ENCODE peak calls at places on chromosomes 11 and 22, in eight cellular contexts. One of them, this sample, is unnamed.

GRCh38 chr11:132361011-132361550 is 990.7 kb downstream of the NTM start:
- DNase-seq in PC-3: no peak
- DNase-seq in esophagus squamous epithelium: no peak
- DNase-seq in cardiac fibroblast: no peak
- DNase-seq in stomach: no peak
- DNase-seq in A549: no peak
- DNase-seq in tibial artery: no peak
- DNase-seq in brain microvascular endothelial cell: no peak
- DNase-seq in this sample: no peak

GRCh38 chr11:23778971-23779370 is 717.9 kb upstream of the LUZP2 start:
- DNase-seq in PC-3: no peak
- DNase-seq in esophagus squamous epithelium: no peak
- DNase-seq in cardiac fibroblast: peak
- DNase-seq in stomach: no peak
- DNase-seq in A549: no peak
- DNase-seq in tibial artery: no peak
- DNase-seq in brain microvascular endothelial cell: no peak
- DNase-seq in this sample: no peak

GRCh38 chr11:123219066-123219697 is 24.1 kb upstream of the CLMP start:
- DNase-seq in PC-3: no peak
- DNase-seq in esophagus squamous epithelium: no peak
- DNase-seq in cardiac fibroblast: peak
- DNase-seq in stomach: no peak
- DNase-seq in A549: peak
- DNase-seq in tibial artery: no peak
- DNase-seq in brain microvascular endothelial cell: no peak
- DNase-seq in this sample: no peak

GRCh38 chr11:75014129-75014528 is 25.4 kb downstream of the NEU3 start:
- DNase-seq in PC-3: peak
- DNase-seq in esophagus squamous epithelium: no peak
- DNase-seq in cardiac fibroblast: peak
- DNase-seq in stomach: no peak
- DNase-seq in A549: peak
- DNase-seq in tibial artery: no peak
- DNase-seq in brain microvascular endothelial cell: peak
- DNase-seq in this sample: no peak

GRCh38 chr11:70650075-70650909 is 252.0 kb downstream of the CTTN start:
- DNase-seq in PC-3: peak
- DNase-seq in esophagus squamous epithelium: no peak
- DNase-seq in cardiac fibroblast: peak
- DNase-seq in stomach: peak
- DNase-seq in A549: peak
- DNase-seq in tibial artery: peak
- DNase-seq in brain microvascular endothelial cell: peak
- DNase-seq in this sample: peak

GRCh38 chr22:17549655-17550054 is 13.6 kb upstream of the SLC25A18 start:
- DNase-seq in PC-3: no peak
- DNase-seq in esophagus squamous epithelium: no peak
- DNase-seq in cardiac fibroblast: no peak
- DNase-seq in stomach: no peak
- DNase-seq in A549: no peak
- DNase-seq in tibial artery: no peak
- DNase-seq in brain microvascular endothelial cell: no peak
- DNase-seq in this sample: no peak

GRCh38 chr11:111837366-111837891 is 34.0 kb downstream of the ALG9 start:
- DNase-seq in PC-3: no peak
- DNase-seq in esophagus squamous epithelium: no peak
- DNase-seq in cardiac fibroblast: no peak
- DNase-seq in stomach: no peak
- DNase-seq in A549: no peak
- DNase-seq in tibial artery: no peak
- DNase-seq in brain microvascular endothelial cell: no peak
- DNase-seq in this sample: no peak

GRCh38 chr11:120128392-120129172 is 9.3 kb downstream of the TRIM29 start:
- DNase-seq in PC-3: peak
- DNase-seq in esophagus squamous epithelium: no peak
- DNase-seq in cardiac fibroblast: peak
- DNase-seq in stomach: no peak
- DNase-seq in A549: peak
- DNase-seq in tibial artery: peak
- DNase-seq in brain microvascular endothelial cell: no peak
- DNase-seq in this sample: peak

GRCh38 chr22:48051796-48052620 is 1289.6 kb downstream of the TBC1D22A start:
- DNase-seq in PC-3: no peak
- DNase-seq in esophagus squamous epithelium: no peak
- DNase-seq in cardiac fibroblast: no peak
- DNase-seq in stomach: no peak
- DNase-seq in A549: no peak
- DNase-seq in tibial artery: no peak
- DNase-seq in brain microvascular endothelial cell: no peak
- DNase-seq in this sample: no peak

GRCh38 chr11:32029721-32030120 is 61.2 kb upstream of the RCN1 start:
- DNase-seq in PC-3: no peak
- DNase-seq in esophagus squamous epithelium: no peak
- DNase-seq in cardiac fibroblast: peak
- DNase-seq in stomach: no peak
- DNase-seq in A549: no peak
- DNase-seq in tibial artery: no peak
- DNase-seq in brain microvascular endothelial cell: no peak
- DNase-seq in this sample: no peak

GRCh38 chr11:1765871-1766718 is 2.4 kb upstream of the CTSD start:
- DNase-seq in PC-3: no peak
- DNase-seq in esophagus squamous epithelium: no peak
- DNase-seq in cardiac fibroblast: no peak
- DNase-seq in stomach: no peak
- DNase-seq in A549: no peak
- DNase-seq in tibial artery: peak
- DNase-seq in brain microvascular endothelial cell: no peak
- DNase-seq in this sample: no peak

GRCh38 chr11:91730071-91730470 is 494.5 kb upstream of the FAT3 start:
- DNase-seq in PC-3: no peak
- DNase-seq in esophagus squamous epithelium: no peak
- DNase-seq in cardiac fibroblast: no peak
- DNase-seq in stomach: no peak
- DNase-seq in A549: no peak
- DNase-seq in tibial artery: no peak
- DNase-seq in brain microvascular endothelial cell: no peak
- DNase-seq in this sample: no peak

GRCh38 chr11:19311306-19312030 is 70.7 kb upstream of the E2F8 start:
- DNase-seq in PC-3: peak
- DNase-seq in esophagus squamous epithelium: no peak
- DNase-seq in cardiac fibroblast: peak
- DNase-seq in stomach: peak
- DNase-seq in A549: peak
- DNase-seq in tibial artery: no peak
- DNase-seq in brain microvascular endothelial cell: peak
- DNase-seq in this sample: peak

GRCh38 chr11:115389790-115390189 is 114.4 kb downstream of the CADM1 start:
- DNase-seq in PC-3: no peak
- DNase-seq in esophagus squamous epithelium: no peak
- DNase-seq in cardiac fibroblast: no peak
- DNase-seq in stomach: no peak
- DNase-seq in A549: no peak
- DNase-seq in tibial artery: no peak
- DNase-seq in brain microvascular endothelial cell: no peak
- DNase-seq in this sample: no peak
- H3K4me3 ChIP-seq in PC-3: no peak
- H3K4me3 ChIP-seq in esophagus squamous epithelium: no peak
- H3K4me3 ChIP-seq in cardiac fibroblast: no peak
- H3K4me3 ChIP-seq in stomach: no peak
- H3K4me3 ChIP-seq in A549: no peak
- H3K4me3 ChIP-seq in tibial artery: no peak
- H3K4me3 ChIP-seq in brain microvascular endothelial cell: no peak
- H3K4me3 ChIP-seq in this sample: no peak

DNA sequence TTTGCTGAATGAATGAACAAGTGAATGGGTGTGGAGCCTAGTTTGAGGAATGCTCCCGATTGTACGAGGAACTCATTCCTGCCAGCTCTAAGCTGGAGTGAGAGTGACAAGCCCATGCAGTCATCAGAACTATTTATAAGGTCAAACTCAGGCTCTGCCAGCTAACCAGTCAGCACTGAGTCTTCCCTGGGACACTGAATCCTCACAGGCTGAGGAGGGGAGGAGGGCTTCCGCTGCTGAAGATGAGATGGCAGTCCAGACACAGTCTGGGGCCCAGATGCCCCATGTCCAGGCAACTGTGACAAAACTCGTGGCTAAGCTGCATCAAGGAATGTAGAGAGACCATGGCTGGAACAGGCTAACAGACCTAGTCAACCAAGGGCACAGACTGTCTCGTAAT is 4.0 kb downstream of the LRP4 start:
- DNase-seq in PC-3: peak
- DNase-seq in esophagus squamous epithelium: no peak
- DNase-seq in cardiac fibroblast: peak
- DNase-seq in stomach: no peak
- DNase-seq in A549: no peak
- DNase-seq in tibial artery: no peak
- DNase-seq in brain microvascular endothelial cell: peak
- DNase-seq in this sample: no peak
- H3K4me3 ChIP-seq in PC-3: no peak
- H3K4me3 ChIP-seq in esophagus squamous epithelium: no peak
- H3K4me3 ChIP-seq in cardiac fibroblast: no peak
- H3K4me3 ChIP-seq in stomach: no peak
- H3K4me3 ChIP-seq in A549: no peak
- H3K4me3 ChIP-seq in tibial artery: no peak
- H3K4me3 ChIP-seq in brain microvascular endothelial cell: no peak
- H3K4me3 ChIP-seq in this sample: no peak

DNA sequence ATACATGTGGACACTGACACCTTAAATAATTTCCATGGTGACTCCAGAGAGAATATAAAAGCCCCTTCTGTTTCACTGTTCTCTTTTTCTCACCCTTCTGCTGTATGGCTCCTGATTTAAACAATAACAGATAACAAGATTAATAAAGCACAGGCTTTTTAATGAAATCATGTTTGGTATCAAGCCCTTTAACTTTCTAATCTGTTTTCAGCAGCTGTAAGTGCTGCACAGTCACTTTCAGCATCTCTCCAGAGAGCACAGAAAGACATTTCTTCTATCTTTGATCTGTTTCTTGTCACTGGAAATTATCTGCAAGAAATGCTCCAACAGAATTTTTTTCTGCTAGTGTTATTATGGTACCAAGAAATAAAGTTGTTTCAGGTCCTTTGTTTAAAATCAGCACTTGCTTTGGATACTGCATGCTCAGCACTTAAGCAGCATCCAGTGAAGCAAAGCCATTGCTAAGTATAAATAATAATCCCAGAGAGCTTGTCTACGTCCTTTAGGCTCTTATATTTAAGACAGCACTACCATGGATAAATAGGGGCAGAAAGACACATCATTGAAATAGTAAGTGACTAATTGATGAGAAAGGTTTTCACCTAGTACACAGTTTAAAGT is 134.2 kb upstream of the CARD18 start:
- DNase-seq in PC-3: no peak
- DNase-seq in esophagus squamous epithelium: no peak
- DNase-seq in cardiac fibroblast: no peak
- DNase-seq in stomach: no peak
- DNase-seq in A549: no peak
- DNase-seq in tibial artery: no peak
- DNase-seq in brain microvascular endothelial cell: no peak
- DNase-seq in this sample: no peak
- H3K4me3 ChIP-seq in PC-3: no peak
- H3K4me3 ChIP-seq in esophagus squamous epithelium: no peak
- H3K4me3 ChIP-seq in cardiac fibroblast: no peak
- H3K4me3 ChIP-seq in stomach: no peak
- H3K4me3 ChIP-seq in A549: no peak
- H3K4me3 ChIP-seq in tibial artery: no peak
- H3K4me3 ChIP-seq in brain microvascular endothelial cell: no peak
- H3K4me3 ChIP-seq in this sample: no peak

GRCh38 chr22:45942344-45942743 is 34.6 kb downstream of the WNT7B start:
- DNase-seq in PC-3: no peak
- DNase-seq in esophagus squamous epithelium: no peak
- DNase-seq in cardiac fibroblast: no peak
- DNase-seq in stomach: no peak
- DNase-seq in A549: no peak
- DNase-seq in tibial artery: no peak
- DNase-seq in brain microvascular endothelial cell: no peak
- DNase-seq in this sample: no peak
- H3K4me3 ChIP-seq in PC-3: no peak
- H3K4me3 ChIP-seq in esophagus squamous epithelium: no peak
- H3K4me3 ChIP-seq in cardiac fibroblast: no peak
- H3K4me3 ChIP-seq in stomach: no peak
- H3K4me3 ChIP-seq in A549: no peak
- H3K4me3 ChIP-seq in tibial artery: no peak
- H3K4me3 ChIP-seq in brain microvascular endothelial cell: no peak
- H3K4me3 ChIP-seq in this sample: no peak

DNA sequence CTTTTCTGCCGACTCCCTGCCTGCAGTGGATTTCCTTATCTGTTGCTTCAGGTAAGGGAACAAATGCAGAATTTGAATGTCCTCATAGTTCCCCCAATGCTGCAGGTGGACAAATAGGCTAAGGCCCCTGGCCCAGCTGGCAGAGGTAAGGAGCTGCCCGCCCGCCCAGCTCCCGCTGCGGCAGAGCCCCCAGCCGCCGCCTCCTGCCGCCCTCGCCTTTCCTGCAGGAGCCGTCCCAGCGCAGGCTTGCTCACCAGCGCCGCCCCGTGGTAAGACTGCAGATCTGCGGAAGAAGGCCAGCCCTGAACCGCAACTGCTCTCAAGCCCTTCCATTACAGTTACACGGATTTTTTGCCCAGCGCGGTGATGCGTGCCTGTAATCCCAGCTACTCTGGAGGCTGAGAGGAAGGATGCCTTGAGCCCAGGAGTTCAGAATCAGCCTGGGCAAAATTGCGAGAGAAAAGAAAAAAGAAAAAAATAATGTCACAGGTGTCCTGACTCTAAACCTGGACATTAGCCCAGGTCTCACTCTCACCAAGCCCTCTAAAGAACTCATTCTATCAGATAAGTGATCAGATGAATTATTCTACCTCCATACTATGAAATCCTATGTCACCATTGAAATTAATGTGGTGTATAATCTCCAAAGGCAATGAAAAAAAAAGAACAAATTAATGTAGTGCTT is 51.2 kb upstream of the EMID1 start:
- DNase-seq in PC-3: peak
- DNase-seq in esophagus squamous epithelium: no peak
- DNase-seq in cardiac fibroblast: peak
- DNase-seq in stomach: peak
- DNase-seq in A549: peak
- DNase-seq in tibial artery: peak
- DNase-seq in brain microvascular endothelial cell: peak
- DNase-seq in this sample: peak
- H3K4me3 ChIP-seq in PC-3: peak
- H3K4me3 ChIP-seq in esophagus squamous epithelium: no peak
- H3K4me3 ChIP-seq in cardiac fibroblast: no peak
- H3K4me3 ChIP-seq in stomach: peak
- H3K4me3 ChIP-seq in A549: peak
- H3K4me3 ChIP-seq in tibial artery: peak
- H3K4me3 ChIP-seq in brain microvascular endothelial cell: no peak
- H3K4me3 ChIP-seq in this sample: no peak

This sample was measured in transverse colon.